ENCODE peak calls at places on chromosomes 2 and 18, in seven cellular contexts. One of them, this sample, is unnamed.

GRCh38 chr18:42310956-42311355 is 355.9 kb downstream of the PIK3C3 start:
- DNase-seq in Caco-2: no peak
- DNase-seq in fibroblast of the aortic adventitia: peak
- DNase-seq in choroid plexus epithelial cell: peak
- DNase-seq in GM06990: no peak
- DNase-seq in foreskin fibroblast: no peak
- DNase-seq in psoas muscle: peak
- DNase-seq in this sample: no peak

GRCh38 chr2:207437857-207438166 is 92.0 kb upstream of the CREB1 start:
- DNase-seq in psoas muscle: no peak
- DNase-seq in foreskin fibroblast: peak
- DNase-seq in GM06990: no peak
- DNase-seq in fibroblast of the aortic adventitia: peak
- DNase-seq in choroid plexus epithelial cell: no peak
- DNase-seq in Caco-2: no peak
- DNase-seq in this sample: no peak

GRCh38 chr2:173252581-173252980 is 102.1 kb upstream of the CDCA7 start:
- DNase-seq in Caco-2: no peak
- DNase-seq in fibroblast of the aortic adventitia: no peak
- DNase-seq in psoas muscle: no peak
- DNase-seq in foreskin fibroblast: no peak
- DNase-seq in GM06990: no peak
- DNase-seq in choroid plexus epithelial cell: no peak
- DNase-seq in this sample: no peak

GRCh38 chr18:60027397-60027796 is 127.6 kb downstream of the PMAIP1 start:
- DNase-seq in psoas muscle: no peak
- DNase-seq in choroid plexus epithelial cell: no peak
- DNase-seq in GM06990: no peak
- DNase-seq in fibroblast of the aortic adventitia: no peak
- DNase-seq in Caco-2: no peak
- DNase-seq in foreskin fibroblast: no peak
- DNase-seq in this sample: no peak

GRCh38 chr2:168633200-168633599 is 169.2 kb upstream of the NOSTRIN start:
- DNase-seq in choroid plexus epithelial cell: peak
- DNase-seq in psoas muscle: no peak
- DNase-seq in GM06990: no peak
- DNase-seq in foreskin fibroblast: peak
- DNase-seq in fibroblast of the aortic adventitia: no peak
- DNase-seq in Caco-2: no peak
- DNase-seq in this sample: no peak

GRCh38 chr2:33033524-33034150 is 86.9 kb downstream of the LTBP1 start:
- DNase-seq in choroid plexus epithelial cell: peak
- DNase-seq in foreskin fibroblast: peak
- DNase-seq in Caco-2: peak
- DNase-seq in fibroblast of the aortic adventitia: peak
- DNase-seq in psoas muscle: no peak
- DNase-seq in GM06990: no peak
- DNase-seq in this sample: peak

GRCh38 chr2:10308866-10309265 is 6.2 kb downstream of the HPCAL1 start:
- DNase-seq in GM06990: no peak
- DNase-seq in fibroblast of the aortic adventitia: no peak
- DNase-seq in psoas muscle: no peak
- DNase-seq in foreskin fibroblast: no peak
- DNase-seq in choroid plexus epithelial cell: no peak
- DNase-seq in Caco-2: no peak
- DNase-seq in this sample: no peak

GRCh38 chr2:230714122-230714453 is 1.4 kb downstream of the CAB39 start:
- DNase-seq in choroid plexus epithelial cell: peak
- DNase-seq in foreskin fibroblast: peak
- DNase-seq in GM06990: no peak
- DNase-seq in Caco-2: no peak
- DNase-seq in psoas muscle: no peak
- DNase-seq in fibroblast of the aortic adventitia: peak
- DNase-seq in this sample: peak

GRCh38 chr18:75033516-75033915 is 175.4 kb downstream of the PTGR3 start:
- DNase-seq in GM06990: no peak
- DNase-seq in foreskin fibroblast: no peak
- DNase-seq in psoas muscle: no peak
- DNase-seq in Caco-2: no peak
- DNase-seq in fibroblast of the aortic adventitia: no peak
- DNase-seq in choroid plexus epithelial cell: no peak
- DNase-seq in this sample: no peak

GRCh38 chr18:57666818-57667497 is 45.3 kb upstream of the NARS1 start:
- DNase-seq in choroid plexus epithelial cell: peak
- DNase-seq in fibroblast of the aortic adventitia: peak
- DNase-seq in foreskin fibroblast: peak
- DNase-seq in Caco-2: no peak
- DNase-seq in psoas muscle: no peak
- DNase-seq in GM06990: no peak
- DNase-seq in this sample: no peak

GRCh38 chr2:175553944-175554343 is 372.4 kb upstream of the ATP5MC3 start:
- DNase-seq in GM06990: no peak
- DNase-seq in choroid plexus epithelial cell: no peak
- DNase-seq in Caco-2: no peak
- DNase-seq in psoas muscle: no peak
- DNase-seq in foreskin fibroblast: no peak
- DNase-seq in fibroblast of the aortic adventitia: no peak
- DNase-seq in this sample: no peak

GRCh38 chr2:183024701-183025100 is 13.6 kb downstream of the NCKAP1 start:
- DNase-seq in choroid plexus epithelial cell: peak
- DNase-seq in GM06990: no peak
- DNase-seq in foreskin fibroblast: peak
- DNase-seq in psoas muscle: no peak
- DNase-seq in Caco-2: no peak
- DNase-seq in fibroblast of the aortic adventitia: no peak
- DNase-seq in this sample: no peak

GRCh38 chr2:84924173-84925106 is 19.0 kb downstream of the TMSB10 start:
- DNase-seq in psoas muscle: no peak
- DNase-seq in GM06990: no peak
- DNase-seq in choroid plexus epithelial cell: peak
- DNase-seq in Caco-2: peak
- DNase-seq in foreskin fibroblast: no peak
- DNase-seq in fibroblast of the aortic adventitia: peak
- DNase-seq in this sample: no peak

GRCh38 chr2:138201326-138201725 is 237.1 kb downstream of the HNMT start:
- DNase-seq in choroid plexus epithelial cell: peak
- DNase-seq in psoas muscle: no peak
- DNase-seq in foreskin fibroblast: peak
- DNase-seq in Caco-2: no peak
- DNase-seq in GM06990: no peak
- DNase-seq in fibroblast of the aortic adventitia: no peak
- DNase-seq in this sample: no peak

GRCh38 chr2:135662088-135662487 is 79.6 kb upstream of the UBXN4 start:
- DNase-seq in Caco-2: no peak
- DNase-seq in GM06990: no peak
- DNase-seq in fibroblast of the aortic adventitia: peak
- DNase-seq in psoas muscle: no peak
- DNase-seq in choroid plexus epithelial cell: peak
- DNase-seq in foreskin fibroblast: no peak
- DNase-seq in this sample: no peak

GRCh38 chr2:64354857-64355680 is 98.9 kb upstream of the LGALSL start:
- DNase-seq in foreskin fibroblast: peak
- DNase-seq in psoas muscle: no peak
- DNase-seq in fibroblast of the aortic adventitia: peak
- DNase-seq in Caco-2: no peak
- DNase-seq in GM06990: no peak
- DNase-seq in choroid plexus epithelial cell: peak
- DNase-seq in this sample: peak

GRCh38 chr2:86211033-86211795 is 12.0 kb downstream of the MRPL35 start:
- DNase-seq in fibroblast of the aortic adventitia: no peak
- DNase-seq in foreskin fibroblast: no peak
- DNase-seq in Caco-2: no peak
- DNase-seq in GM06990: no peak
- DNase-seq in psoas muscle: no peak
- DNase-seq in choroid plexus epithelial cell: no peak
- DNase-seq in this sample: no peak
- H3K4me3 ChIP-seq in fibroblast of the aortic adventitia: no peak
- H3K4me3 ChIP-seq in foreskin fibroblast: no peak
- H3K4me3 ChIP-seq in Caco-2: no peak
- H3K4me3 ChIP-seq in GM06990: no peak
- H3K4me3 ChIP-seq in psoas muscle: no peak
- H3K4me3 ChIP-seq in choroid plexus epithelial cell: no peak
- H3K4me3 ChIP-seq in this sample: no peak

DNA sequence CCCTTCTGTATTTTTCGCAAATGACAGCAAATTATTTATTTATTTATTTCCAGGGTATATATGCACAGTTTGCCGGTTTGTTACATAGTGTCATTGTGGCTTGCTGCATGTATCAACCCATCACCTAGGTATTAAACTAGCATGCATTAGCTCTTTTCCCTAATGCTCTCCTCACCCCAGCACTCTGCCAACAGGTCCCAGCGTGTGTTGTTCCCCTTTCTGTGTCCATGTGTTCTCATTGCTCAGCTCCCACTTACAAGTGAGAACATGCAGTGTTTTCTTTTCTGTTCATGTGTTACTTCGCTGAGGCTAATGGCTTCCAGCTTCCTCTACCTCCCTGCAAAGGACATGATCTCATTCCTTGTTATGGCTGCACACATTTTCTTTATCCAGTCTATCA is 592.3 kb downstream of the TRIB2 start:
- DNase-seq in Caco-2: no peak
- DNase-seq in GM06990: no peak
- DNase-seq in fibroblast of the aortic adventitia: no peak
- DNase-seq in foreskin fibroblast: no peak
- DNase-seq in choroid plexus epithelial cell: no peak
- DNase-seq in psoas muscle: no peak
- DNase-seq in this sample: no peak
- TF ChIP-seq CTCF in Caco-2: no peak
- TF ChIP-seq CTCF in GM06990: no peak
- TF ChIP-seq CTCF in fibroblast of the aortic adventitia: no peak
- TF ChIP-seq CTCF in foreskin fibroblast: no peak
- TF ChIP-seq CTCF in choroid plexus epithelial cell: no peak
- TF ChIP-seq CTCF in psoas muscle: no peak
- TF ChIP-seq CTCF in this sample: no peak

GRCh38 chr2:62446491-62446890 is 59.5 kb downstream of the TMEM17 start:
- DNase-seq in Caco-2: no peak
- DNase-seq in fibroblast of the aortic adventitia: no peak
- DNase-seq in psoas muscle: no peak
- DNase-seq in GM06990: no peak
- DNase-seq in foreskin fibroblast: no peak
- DNase-seq in choroid plexus epithelial cell: no peak
- DNase-seq in this sample: no peak

GRCh38 chr2:62443886-62444285 is 62.1 kb downstream of the TMEM17 start:
- DNase-seq in GM06990: no peak
- DNase-seq in psoas muscle: no peak
- DNase-seq in Caco-2: peak
- DNase-seq in foreskin fibroblast: no peak
- DNase-seq in choroid plexus epithelial cell: peak
- DNase-seq in fibroblast of the aortic adventitia: no peak
- DNase-seq in this sample: no peak

GRCh38 chr2:62450716-62451191 is 55.2 kb downstream of the TMEM17 start:
- DNase-seq in fibroblast of the aortic adventitia: no peak
- DNase-seq in foreskin fibroblast: no peak
- DNase-seq in Caco-2: no peak
- DNase-seq in GM06990: no peak
- DNase-seq in psoas muscle: no peak
- DNase-seq in choroid plexus epithelial cell: no peak
- DNase-seq in this sample: no peak

GRCh38 chr2:62443471-62443870 is 62.5 kb downstream of the TMEM17 start:
- DNase-seq in choroid plexus epithelial cell: no peak
- DNase-seq in GM06990: no peak
- DNase-seq in Caco-2: no peak
- DNase-seq in fibroblast of the aortic adventitia: no peak
- DNase-seq in foreskin fibroblast: no peak
- DNase-seq in psoas muscle: no peak
- DNase-seq in this sample: no peak

DNA sequence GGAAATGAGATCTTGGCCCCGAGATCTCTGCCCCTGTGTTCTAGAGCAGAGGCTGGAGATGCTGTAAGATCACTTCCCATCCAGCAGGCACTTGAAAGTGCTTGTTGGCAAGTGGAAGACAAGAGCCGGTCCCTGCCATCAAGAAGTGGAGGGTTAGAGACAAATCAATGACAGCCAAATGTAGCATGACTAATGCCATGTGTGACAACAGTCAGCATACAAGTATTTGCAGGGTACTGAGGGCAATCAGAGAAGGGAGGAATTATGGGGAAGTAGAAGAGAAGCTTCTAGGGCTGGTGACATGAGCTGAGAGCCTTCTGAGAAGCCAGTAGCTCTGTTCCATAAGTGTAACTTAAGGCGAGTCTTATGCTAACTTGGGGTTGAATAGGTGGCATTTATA is 58.6 kb downstream of the TMEM17 start:
- DNase-seq in foreskin fibroblast: no peak
- DNase-seq in fibroblast of the aortic adventitia: no peak
- DNase-seq in choroid plexus epithelial cell: no peak
- DNase-seq in psoas muscle: no peak
- DNase-seq in GM06990: no peak
- DNase-seq in Caco-2: no peak
- DNase-seq in this sample: no peak
- H3K4me3 ChIP-seq in foreskin fibroblast: no peak
- H3K4me3 ChIP-seq in fibroblast of the aortic adventitia: no peak
- H3K4me3 ChIP-seq in choroid plexus epithelial cell: no peak
- H3K4me3 ChIP-seq in psoas muscle: no peak
- H3K4me3 ChIP-seq in GM06990: no peak
- H3K4me3 ChIP-seq in Caco-2: no peak
- H3K4me3 ChIP-seq in this sample: no peak

GRCh38 chr2:94873362-94874276 is 2.4 kb downstream of the TEKT4 start:
- DNase-seq in GM06990: no peak
- DNase-seq in choroid plexus epithelial cell: no peak
- DNase-seq in foreskin fibroblast: no peak
- DNase-seq in psoas muscle: no peak
- DNase-seq in Caco-2: no peak
- DNase-seq in fibroblast of the aortic adventitia: no peak
- DNase-seq in this sample: no peak
- TF ChIP-seq CTCF in GM06990: no peak
- TF ChIP-seq CTCF in choroid plexus epithelial cell: no peak
- TF ChIP-seq CTCF in foreskin fibroblast: no peak
- TF ChIP-seq CTCF in psoas muscle: no peak
- TF ChIP-seq CTCF in Caco-2: no peak
- TF ChIP-seq CTCF in fibroblast of the aortic adventitia: no peak
- TF ChIP-seq CTCF in this sample: no peak